ENCODE peak calls at places on chromosomes 12 and 14, in five cellular contexts. O, F, H, I and B are unnamed samples. For H3K27me3 and H3K4me1, the result is how much of the 10 kb centered on the place peaks cover.

GRCh38 chr12:123801573-123802178 is 39.6 kb downstream of the DNAH10 start:
- DNase-seq in O (no peak), I (no peak), F (no peak), H (peak), B (no peak)

GRCh38 chr14:55339770-55340169 is 68.5 kb downstream of the FBXO34 start:
- DNase-seq in F (no peak), H (peak), I (no peak), O (no peak), B (no peak)

GRCh38 chr12:42976122-42976521 is 386.6 kb upstream of the PRICKLE1 start:
- DNase-seq in H (no peak), F (no peak), I (no peak), O (no peak), B (no peak)

GRCh38 chr12:102067574-102068258 is 5.9 kb upstream of the WASHC3 start:
- DNase-seq in O (no peak), I (no peak), F (no peak), H (peak), B (no peak)

GRCh38 chr12:87378526-87378925 is 650.7 kb downstream of the C12orf50 start:
- DNase-seq in F (no peak), H (no peak), I (no peak), O (no peak), B (no peak)

GRCh38 chr12:8018666-8019581 is 13.6 kb upstream of the FOXJ2 start:
- DNase-seq in F (no peak), H (no peak), O (peak), I (no peak), B (no peak)

GRCh38 chr12:108665608-108666202 is 32.0 kb upstream of the SELPLG start:
- DNase-seq in H (no peak), O (no peak), F (no peak), I (no peak), B (no peak)

GRCh38 chr12:74105434-74105833 is 432.2 kb upstream of the ATXN7L3B start:
- DNase-seq in F (no peak), H (no peak), O (no peak), I (no peak), B (no peak)

GRCh38 chr14:87261621-87262020 is 731.4 kb downstream of the GALC start:
- DNase-seq in I (no peak), O (no peak), F (no peak), H (no peak), B (no peak)

GRCh38 chr14:33679025-33679424 is 271.8 kb downstream of the EGLN3 start:
- DNase-seq in O (no peak), I (no peak), H (no peak), F (no peak), B (no peak)

GRCh38 chr14:53409974-53410373 is 256.9 kb upstream of the DDHD1 start:
- DNase-seq in I (no peak), F (no peak), H (peak), O (no peak), B (no peak)

GRCh38 chr12:117850048-117850447 is 118.7 kb downstream of the KSR2 start:
- DNase-seq in I (no peak), H (peak), F (no peak), O (peak), B (no peak)

GRCh38 chr14:24986206-24986893 is 63.6 kb downstream of the STXBP6 start:
- DNase-seq in F (no peak), I (no peak), H (no peak), O (no peak), B (no peak)

GRCh38 chr12:67910360-67911292 is 78.6 kb upstream of the IFNG-AS1 start:
- DNase-seq in H (peak), I (no peak), O (no peak), F (no peak), B (no peak)

GRCh38 chr12:51322452-51322851 is 1.5 kb downstream of the BIN2 start:
- DNase-seq in I (no peak), F (no peak), O (no peak), H (no peak), B (no peak)

GRCh38 chr12:47828008-47828966 is 8.6 kb upstream of the HDAC7 start:
- DNase-seq in O (no peak), H (no peak), I (no peak), F (peak), B (no peak)

DNA sequence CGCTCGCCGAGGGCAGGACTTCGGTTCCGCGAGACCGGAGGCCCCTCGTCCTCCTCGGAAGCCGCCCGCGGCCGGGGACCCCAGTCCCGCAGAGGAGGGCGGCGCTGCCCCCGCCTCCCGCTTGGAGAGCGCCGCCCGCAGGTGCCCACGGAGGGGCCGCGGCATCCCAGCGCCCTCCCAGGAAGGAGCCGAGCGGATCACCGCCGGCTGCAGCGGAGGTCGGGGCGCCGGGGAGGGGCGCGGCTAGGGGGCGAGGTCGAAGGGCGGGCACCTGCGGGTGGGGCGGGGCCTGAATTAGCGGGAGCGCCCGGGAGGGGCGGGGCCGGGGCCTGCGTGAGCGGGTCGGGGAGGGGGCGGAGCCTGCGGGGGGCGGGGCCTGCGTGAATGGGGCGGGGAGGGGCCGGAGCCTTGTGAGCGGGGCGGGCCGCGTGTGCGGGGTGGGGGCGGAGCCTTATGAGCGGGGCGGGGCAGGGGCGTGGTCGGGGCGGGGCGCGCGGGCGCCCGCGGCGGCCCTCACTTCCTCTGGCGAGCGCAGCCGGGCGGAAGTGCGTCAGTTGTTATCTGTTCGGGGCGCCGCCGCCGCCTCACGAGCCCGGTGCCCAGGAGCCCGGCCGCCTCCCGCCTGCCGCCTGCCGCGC is at the start of gene FBRSL1:
- DNase-seq in H (peak), F (peak), I (peak), O (peak), B (peak)
- TF ChIP-seq POLR2A in H (no peak), F (peak), I (peak), O (no peak), B (no peak)

DNA sequence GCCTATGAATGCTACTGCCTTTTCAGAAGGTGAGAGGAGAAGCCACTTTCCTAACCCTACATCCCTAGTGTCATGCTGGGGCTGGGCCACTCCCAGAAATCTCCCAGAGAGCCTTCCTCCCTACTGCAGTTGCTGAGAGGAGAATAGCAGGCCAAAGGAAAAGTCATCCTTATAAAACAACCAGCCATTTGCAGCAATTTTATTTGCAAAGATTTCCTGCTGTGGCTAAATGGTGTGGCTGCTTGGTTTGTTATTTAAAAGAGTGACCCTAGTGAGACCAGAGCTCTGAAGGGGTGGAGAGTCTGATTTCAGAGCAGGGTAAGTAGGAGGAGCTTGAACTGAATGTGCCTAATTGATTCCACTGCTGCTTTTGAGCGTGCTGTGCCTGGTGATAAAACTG is 232.0 kb downstream of the GRIN2B start:
- DNase-seq in I (no peak), F (no peak), H (no peak), O (no peak), B (no peak)
- H3K27me3 ChIP-seq in I (under half), F (under half), H (under half), O (under half), B (under half)

DNA sequence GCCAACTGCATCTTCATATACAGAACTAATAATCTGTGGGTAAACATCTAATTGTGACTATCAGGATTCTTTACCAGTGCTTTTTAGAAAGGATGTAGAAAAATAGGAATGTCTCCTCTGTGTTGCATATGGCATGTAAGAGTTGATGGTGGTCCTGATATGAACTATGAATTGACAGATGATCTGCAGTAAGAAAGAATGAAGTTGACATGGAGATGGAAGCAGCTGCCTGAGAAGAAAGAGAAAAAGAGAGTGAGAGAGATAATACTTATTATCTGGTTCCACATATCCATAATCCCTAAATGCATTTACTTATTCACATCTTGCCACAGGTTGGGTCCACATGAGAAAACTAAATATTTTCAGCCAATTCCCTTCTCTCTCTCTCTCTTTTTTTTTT is 1022.9 kb downstream of the SLC6A15 start:
- DNase-seq in I (no peak), H (no peak), F (no peak), O (no peak), B (no peak)
- H3K4me1 ChIP-seq in I (under half), H (under half), F (under half), O (under half), B (under half)

DNA sequence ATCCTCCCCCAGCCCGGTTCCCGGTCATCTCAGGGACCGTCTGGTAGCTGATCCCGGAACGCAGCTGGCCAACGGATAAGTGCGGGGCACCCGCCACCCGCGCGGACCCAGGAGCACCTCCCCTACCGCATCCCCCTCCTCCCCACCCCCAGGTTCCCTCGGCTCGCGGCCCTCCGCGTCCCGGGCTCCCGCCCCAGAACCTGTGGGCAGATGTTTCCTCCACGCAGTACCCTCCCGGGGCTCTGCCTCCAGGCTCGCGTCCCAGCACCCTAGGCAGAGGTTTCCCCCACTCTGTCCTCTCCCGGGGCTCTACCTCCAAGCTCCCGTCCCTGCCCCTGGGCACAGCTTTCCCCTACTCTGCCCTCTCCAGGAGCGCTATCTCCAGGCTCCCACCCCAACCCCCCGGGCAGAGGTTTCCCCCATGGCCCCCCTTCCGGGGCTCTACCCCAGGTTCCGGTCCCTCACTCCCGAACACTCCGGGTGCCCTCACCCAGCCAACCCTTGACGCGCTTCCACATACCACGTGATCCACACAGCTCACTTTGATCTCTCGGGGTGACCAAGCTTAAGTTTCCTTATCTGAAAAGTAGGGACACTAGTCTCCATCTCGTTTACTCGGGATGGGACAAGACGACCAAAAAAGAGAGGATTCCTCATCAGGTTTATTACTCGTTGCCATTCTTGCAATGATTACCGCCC is at the start of gene CCDC38:
- DNase-seq in O (peak), H (peak), F (peak), I (peak), B (peak)
- TF ChIP-seq POLR2A in O (no peak), H (no peak), F (no peak), I (no peak), B (no peak)